ENCODE peak calls at places on chromosomes 16 and 17, in nine cellular contexts. S is neural progenitor cell, D is OCI-LY7, H is GM23338, B is hepatocyte, G is SK-N-SH, U is GM23248, C is PC-3, Z is MM.1S. M is an unnamed sample.

GRCh38 chr16:57788951-57789350 is 13.3 kb downstream of the KIFC3 start:
- DNase-seq in C (no peak), G (no peak), S (no peak), Z (no peak), U (no peak), B (no peak), H (no peak), D (no peak), M (no peak)

GRCh38 chr17:10812674-10813073 is 8.8 kb upstream of the TMEM238L start:
- DNase-seq in U (no peak), Z (no peak), C (no peak), D (no peak), H (no peak), B (no peak), G (no peak), S (no peak), M (no peak)

GRCh38 chr17:46950997-46951621 is 27.9 kb downstream of the RPRML start:
- DNase-seq in H (no peak), U (no peak), S (peak), Z (no peak), C (no peak), G (no peak), D (no peak), B (no peak), M (no peak)

GRCh38 chr16:4913130-4913773 is 23.7 kb downstream of the PPL start:
- DNase-seq in H (no peak), Z (peak), C (no peak), B (no peak), D (no peak), U (no peak), G (no peak), S (peak), M (no peak)

GRCh38 chr17:45149037-45149668 is 878 bp downstream of the HEXIM1 start:
- DNase-seq in C (peak), U (peak), D (peak), H (peak), S (peak), B (peak), G (peak), Z (peak), M (peak)

GRCh38 chr16:49811630-49812334 is 44.1 kb downstream of the ZNF423 start:
- DNase-seq in U (no peak), H (peak), D (no peak), G (peak), Z (no peak), S (peak), B (peak), C (no peak), M (no peak)

GRCh38 chr16:27347930-27348685 is 34.3 kb downstream of the IL4R start:
- DNase-seq in D (no peak), U (no peak), S (no peak), G (peak), B (no peak), H (no peak), Z (no peak), C (no peak), M (no peak)

GRCh38 chr17:21161498-21162393 is 35.0 kb downstream of the DHRS7B start:
- DNase-seq in G (no peak), C (no peak), Z (no peak), H (no peak), D (no peak), S (no peak), U (peak), B (no peak), M (no peak)

GRCh38 chr16:28218109-28218508 is 6.3 kb upstream of the XPO6 start:
- DNase-seq in B (peak), Z (peak), S (peak), D (peak), G (no peak), C (peak), U (peak), H (peak), M (peak)

GRCh38 chr17:52027081-52027480 is 131.4 kb downstream of the CA10 start:
- DNase-seq in G (no peak), H (peak), B (peak), U (no peak), S (no peak), C (peak), Z (no peak), D (no peak), M (no peak)

GRCh38 chr16:30921459-30921747 is 2.0 kb upstream of the FBXL19 start:
- DNase-seq in Z (no peak), B (no peak), G (no peak), S (no peak), D (no peak), U (no peak), H (no peak), C (no peak), M (no peak)

GRCh38 chr16:85360323-85361277 is 248.3 kb upstream of the CIBAR2 start:
- DNase-seq in Z (peak), S (no peak), B (peak), C (no peak), H (no peak), G (peak), D (peak), U (no peak), M (no peak)
- TF ChIP-seq EZH2phosphoT487 in Z (no peak), S (no peak), B (no peak), C (no peak), H (no peak), G (no peak), D (no peak), U (no peak), M (no peak)

GRCh38 chr16:66858740-66859396 is 14.7 kb downstream of the CA7 start:
- DNase-seq in H (no peak), U (peak), Z (no peak), S (no peak), D (no peak), B (no peak), G (peak), C (peak), M (peak)
- TF ChIP-seq EZH2phosphoT487 in H (no peak), U (no peak), Z (no peak), S (no peak), D (no peak), B (no peak), G (no peak), C (no peak), M (no peak)

GRCh38 chr17:28118362-28118761 is 75.9 kb downstream of the NLK start:
- DNase-seq in G (no peak), U (no peak), D (no peak), Z (peak), C (no peak), B (no peak), S (no peak), H (no peak), M (no peak)
- TF ChIP-seq EZH2phosphoT487 in G (no peak), U (no peak), D (no peak), Z (no peak), C (no peak), B (no peak), S (no peak), H (no peak), M (no peak)

DNA sequence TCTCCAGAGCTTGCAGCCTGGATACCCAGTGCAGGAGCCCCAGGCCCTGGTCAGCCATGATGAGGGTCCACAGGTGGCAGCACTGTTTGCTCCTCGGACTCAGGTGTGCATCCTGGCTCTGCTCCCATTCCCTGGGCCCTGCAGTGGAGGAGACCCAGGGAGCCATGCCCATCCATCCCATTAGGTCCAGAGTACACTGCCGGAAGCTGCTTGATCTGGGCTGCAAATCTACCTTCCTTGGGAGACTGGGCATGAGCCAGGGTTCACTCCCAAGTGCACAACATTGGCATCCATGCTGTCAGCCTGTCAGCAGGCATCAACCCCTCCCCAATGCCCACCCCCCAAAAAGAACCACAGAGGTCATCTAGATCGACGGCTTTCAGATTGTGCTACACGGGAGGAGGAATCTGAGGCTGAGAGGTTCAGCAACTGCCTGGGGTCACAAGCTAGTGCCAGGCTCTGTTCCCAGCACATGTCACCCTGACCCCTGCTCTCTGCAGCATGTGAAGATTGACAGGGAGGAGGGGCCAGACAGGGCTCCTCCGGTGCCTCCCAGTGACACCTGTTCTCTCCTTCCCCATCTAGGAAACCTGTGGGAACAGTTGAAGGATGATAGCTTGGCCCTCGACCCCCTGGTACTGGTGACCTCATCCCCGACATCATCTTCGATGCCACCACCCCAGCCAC is 15.7 kb downstream of the UNC119 start:
- DNase-seq in B (no peak), H (no peak), G (no peak), C (no peak), S (no peak), D (no peak), U (no peak), Z (no peak), M (no peak)
- TF ChIP-seq EZH2phosphoT487 in B (no peak), H (no peak), G (no peak), C (no peak), S (no peak), D (no peak), U (no peak), Z (no peak), M (no peak)

GRCh38 chr17:76593338-76593737 is 7.7 kb upstream of the ST6GALNAC2 start:
- DNase-seq in Z (no peak), G (no peak), D (no peak), U (peak), C (peak), S (no peak), H (peak), B (no peak), M (peak)
- TF ChIP-seq EZH2phosphoT487 in Z (no peak), G (no peak), D (no peak), U (no peak), C (no peak), S (no peak), H (no peak), B (no peak), M (no peak)

DNA sequence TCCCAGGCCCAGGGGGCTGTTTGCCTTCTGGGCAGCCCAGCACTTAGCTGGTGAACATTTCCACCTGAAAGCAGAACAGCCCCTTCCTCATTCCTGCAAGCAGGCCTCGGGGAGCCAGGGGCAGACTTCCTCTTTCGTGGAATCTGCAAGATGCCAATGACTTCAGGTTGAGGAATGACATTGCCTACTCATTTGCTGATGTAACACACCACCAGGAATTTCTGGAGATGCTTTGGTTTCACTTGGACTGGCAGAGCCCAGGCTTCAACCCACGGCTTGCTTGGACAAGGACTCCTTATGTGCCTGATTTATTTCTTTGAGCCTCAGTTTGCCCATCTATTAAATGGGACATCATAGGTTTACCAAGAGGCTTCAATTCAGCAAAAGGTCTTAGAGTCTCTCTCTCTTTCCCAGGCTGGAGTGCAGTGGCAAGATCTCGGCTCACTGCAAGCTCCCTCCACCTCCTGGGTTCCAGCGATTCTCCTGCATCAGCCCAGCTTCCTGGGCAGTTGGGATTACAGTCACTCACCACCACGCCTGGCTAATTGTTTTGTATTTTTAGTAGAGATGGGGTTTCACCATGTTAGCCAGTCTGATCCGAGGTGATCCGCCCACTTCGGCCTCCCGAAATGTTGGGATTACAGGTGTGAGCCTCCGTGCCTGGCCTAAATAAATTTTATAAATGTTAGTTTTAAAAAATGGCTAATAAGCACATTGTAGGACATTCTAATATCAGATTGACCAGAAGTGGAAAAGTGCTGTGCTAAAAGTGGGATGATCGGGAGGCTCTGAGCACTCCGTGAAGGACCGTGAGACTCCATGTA is 874 bp upstream of the NLRP1 start:
- DNase-seq in D (no peak), B (no peak), Z (no peak), H (peak), G (no peak), U (peak), S (no peak), C (peak), M (no peak)
- TF ChIP-seq EZH2phosphoT487 in D (no peak), B (no peak), Z (no peak), H (no peak), G (no peak), U (no peak), S (no peak), C (no peak), M (no peak)

GRCh38 chr17:37432671-37433070 is 26.0 kb downstream of the TADA2A start:
- DNase-seq in B (no peak), D (no peak), C (no peak), G (no peak), Z (no peak), H (no peak), S (no peak), U (no peak), M (no peak)

GRCh38 chr17:37429039-37429438 is 22.4 kb downstream of the TADA2A start:
- DNase-seq in D (no peak), S (no peak), H (no peak), C (no peak), Z (no peak), G (no peak), U (no peak), B (no peak), M (no peak)

GRCh38 chr17:37425268-37425667 is 18.6 kb downstream of the TADA2A start:
- DNase-seq in Z (no peak), C (no peak), S (no peak), D (no peak), G (no peak), H (no peak), U (no peak), B (no peak), M (no peak)

GRCh38 chr17:37430051-37430591 is 23.4 kb downstream of the TADA2A start:
- DNase-seq in G (no peak), Z (no peak), B (no peak), H (no peak), C (no peak), S (no peak), D (no peak), U (peak), M (no peak)

GRCh38 chr17:37429442-37429841 is 22.8 kb downstream of the TADA2A start:
- DNase-seq in C (no peak), U (peak), B (no peak), H (no peak), Z (no peak), G (no peak), D (no peak), S (no peak), M (no peak)
- TF ChIP-seq EZH2phosphoT487 in C (no peak), U (no peak), B (no peak), H (no peak), Z (no peak), G (no peak), D (no peak), S (no peak), M (no peak)

DNA sequence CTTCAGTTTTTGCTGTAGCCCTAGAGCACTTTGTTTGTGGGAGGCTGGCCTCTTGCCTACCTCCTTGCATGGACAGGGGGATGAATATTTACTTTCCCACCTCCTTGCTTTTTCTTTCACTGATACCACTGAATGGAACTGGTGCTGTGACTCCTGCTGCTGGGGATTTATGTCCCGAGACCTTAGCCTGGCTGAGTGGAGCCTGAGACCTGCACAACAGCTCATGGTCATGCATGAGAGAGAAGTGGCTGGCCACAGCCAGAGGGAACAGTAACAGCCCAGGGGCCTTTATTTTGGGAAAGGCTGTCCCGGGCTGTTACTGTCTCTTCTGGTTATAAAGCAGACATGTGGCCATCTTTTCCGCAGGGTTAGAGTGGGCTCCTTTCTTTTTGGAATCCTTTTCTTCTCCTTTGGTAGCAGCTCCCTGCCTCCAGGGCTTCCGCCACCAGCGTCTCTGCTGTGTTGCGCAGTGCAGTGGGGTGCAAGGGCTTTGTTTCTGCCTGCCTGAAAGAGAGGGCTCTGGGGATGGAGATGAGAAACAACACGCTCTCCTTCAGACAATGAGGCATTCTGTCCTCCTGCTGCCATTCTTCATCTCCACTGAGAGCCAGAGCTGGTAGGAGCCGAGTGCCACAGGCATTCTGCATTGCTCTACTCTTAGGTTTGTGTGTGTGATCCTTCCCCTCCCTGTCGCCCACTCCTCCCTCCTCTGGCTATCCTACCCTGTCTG is 14.5 kb downstream of the SNX11 start:
- DNase-seq in B (no peak), S (peak), C (no peak), G (no peak), D (no peak), H (no peak), U (no peak), Z (no peak), M (no peak)
- TF ChIP-seq EZH2phosphoT487 in B (no peak), S (no peak), C (no peak), G (no peak), D (no peak), H (no peak), U (no peak), Z (no peak), M (no peak)